ENCODE peak calls at places on chromosomes 2 and 18, in four cellular contexts. Y, C, A and B are unnamed samples.

GRCh38 chr2:37623971-37624897 is 47.2 kb downstream of the CDC42EP3 start:
- DNase-seq in A (peak), C (peak), Y (no peak), B (no peak)

GRCh38 chr2:88729061-88729745 is 37.7 kb downstream of the RPIA start:
- DNase-seq in Y (no peak), C (peak), A (peak), B (no peak)

GRCh38 chr2:127423880-127424279 is 5.7 kb downstream of the PROC start:
- DNase-seq in C (peak), A (no peak), Y (no peak), B (no peak)

GRCh38 chr2:194750926-194751325 is 906.1 kb upstream of the SLC39A10 start:
- DNase-seq in C (no peak), Y (no peak), A (no peak), B (no peak)

GRCh38 chr2:64862623-64863022 is 126.6 kb upstream of the SLC1A4 start:
- DNase-seq in C (peak), Y (no peak), A (peak), B (no peak)

GRCh38 chr2:25098558-25099486 is 56.9 kb downstream of the EFR3B start:
- DNase-seq in A (peak), Y (no peak), C (peak), B (no peak)

GRCh38 chr2:130345611-130346010 is 2.9 kb downstream of the IMP4 start:
- DNase-seq in Y (no peak), A (no peak), C (no peak), B (no peak)

GRCh38 chr2:71789556-71790219 is 336.3 kb downstream of the DYSF start:
- DNase-seq in Y (no peak), A (no peak), C (peak), B (no peak)

GRCh38 chr2:126795661-126796060 is 103.0 kb upstream of the TEX51 start:
- DNase-seq in C (no peak), Y (no peak), A (no peak), B (no peak)

GRCh38 chr2:199144036-199144435 is 313.7 kb downstream of the SATB2 start:
- DNase-seq in C (no peak), Y (no peak), A (no peak), B (no peak)

GRCh38 chr2:1707771-1708351 is 36.5 kb downstream of the PXDN start:
- DNase-seq in C (peak), Y (no peak), A (peak), B (no peak)

GRCh38 chr2:99337931-99338580 is 867 bp downstream of the EIF5B start:
- DNase-seq in C (peak), A (peak), Y (no peak), B (no peak)

GRCh38 chr2:239445771-239446524 is 45.1 kb upstream of the HDAC4 start:
- DNase-seq in C (no peak), Y (no peak), A (no peak), B (no peak)

GRCh38 chr2:231571810-231572209 is 20.9 kb upstream of the TEX44 start:
- DNase-seq in Y (no peak), A (no peak), C (no peak), B (no peak)

GRCh38 chr2:180933332-180933731 is 47.1 kb upstream of the UBE2E3 start:
- DNase-seq in Y (no peak), A (no peak), C (no peak), B (no peak)

GRCh38 chr18:54923339-54923956 is 35.8 kb downstream of the CCDC68 start:
- DNase-seq in C (no peak), A (no peak), Y (no peak), B (no peak)

GRCh38 chr2:16908671-16909070 is 243.0 kb upstream of the CYRIA start:
- DNase-seq in Y (no peak), C (peak), A (no peak), B (no peak)

GRCh38 chr2:50042794-50043193 is 888.5 kb upstream of the FSHR start:
- DNase-seq in Y (no peak), A (no peak), C (no peak), B (no peak)

GRCh38 chr2:95072424-95072823 is 46.9 kb downstream of the MAL start:
- DNase-seq in C (no peak), Y (no peak), A (no peak), B (no peak)

GRCh38 chr2:39546409-39546808 is 109.3 kb upstream of the MAP4K3 start:
- DNase-seq in Y (no peak), C (no peak), A (no peak), B (no peak)